ENCODE peak calls at places on chromosomes 4 and X, in five cellular contexts. D, E, R, L and G are unnamed samples.

GRCh38 chr4:24601121-24601520 is 16.8 kb upstream of the DHX15 start:
- DNase-seq in R (no peak), E (no peak), L (no peak), D (no peak), G (no peak)

GRCh38 chr4:6027392-6027791 is 9.2 kb upstream of the C4orf50 start:
- DNase-seq in L (no peak), D (no peak), R (peak; percentile 19), E (no peak), G (no peak)

GRCh38 chr4:183355405-183355804 is 33.2 kb upstream of the CLDN24 start:
- DNase-seq in E (no peak), D (no peak), R (peak; percentile 47), L (no peak), G (no peak)

GRCh38 chrX:16946971-16947562 is 609 bp downstream of the REPS2 start:
- DNase-seq in L (peak; percentile 35), E (no peak), R (no peak), D (no peak), G (no peak)

GRCh38 chrX:101257448-101258259 is 33.5 kb downstream of the TAF7L start:
- DNase-seq in R (no peak), E (no peak), L (no peak), D (no peak), G (no peak)

GRCh38 chr4:25926473-25926872 is 12.5 kb downstream of the SMIM20 start:
- DNase-seq in D (no peak), L (no peak), E (no peak), R (no peak), G (no peak)

GRCh38 chr4:19327364-19327763 is 924.3 kb upstream of the SLIT2 start:
- DNase-seq in L (no peak), E (no peak), D (no peak), R (no peak), G (no peak)

GRCh38 chr4:80393246-80393969 is 57.9 kb downstream of the CFAP299 start:
- DNase-seq in E (no peak), L (no peak), D (no peak), R (peak; percentile 20), G (no peak)

GRCh38 chrX:65924938-65925507 is 114.9 kb downstream of the VSIG4 start:
- DNase-seq in D (no peak), L (no peak), R (no peak), E (no peak), G (no peak)

GRCh38 chr4:145920205-145920604 is 18.4 kb downstream of the ZNF827 start:
- DNase-seq in D (no peak), R (no peak), E (no peak), L (no peak), G (no peak)

GRCh38 chr4:163251204-163251603 is 81.2 kb downstream of the NPY1R start:
- DNase-seq in R (no peak), E (no peak), D (no peak), L (no peak), G (no peak)

GRCh38 chr4:80189956-80190671 is 7.2 kb upstream of the PRDM8 start:
- DNase-seq in R (no peak), D (no peak), L (no peak), E (no peak), G (no peak)

GRCh38 chrX:22800806-22801205 is 199.0 kb upstream of the DDX53 start:
- DNase-seq in D (no peak), E (no peak), R (no peak), L (no peak), G (no peak)

GRCh38 chr4:39324897-39325613 is 41.1 kb downstream of the RFC1 start:
- DNase-seq in L (no peak), R (no peak), E (no peak), D (no peak), G (no peak)

GRCh38 chr4:143336828-143337599 is at the start of gene GAB1:
- DNase-seq in D (no peak), E (peak; percentile 85), L (peak; percentile 77), R (peak; percentile 44), G (no peak)

GRCh38 chrX:67721321-67721720 is 177.5 kb downstream of the AR start:
- DNase-seq in L (no peak), E (no peak), R (no peak), D (no peak), G (no peak)

GRCh38 chr4:112753333-112753732 is 116.4 kb downstream of the LARP7 start:
- DNase-seq in E (no peak), D (no peak), R (no peak), L (no peak), G (no peak)

GRCh38 chr4:12186526-12186925 is 757.8 kb upstream of the HS3ST1 start:
- DNase-seq in L (no peak), D (no peak), E (no peak), R (no peak), G (no peak)

GRCh38 chr4:85823295-85823694 is 348.3 kb downstream of the ARHGAP24 start:
- DNase-seq in D (no peak), R (no peak), L (no peak), E (no peak), G (no peak)

GRCh38 chr4:52883183-52883621 is 21.1 kb downstream of the RASL11B start:
- DNase-seq in R (no peak), E (no peak), D (no peak), L (no peak), G (no peak)

GRCh38 chr4:45640281-45640680 is 483.6 kb downstream of the GABRG1 start:
- DNase-seq in L (no peak), R (no peak), D (no peak), E (no peak), G (no peak)

GRCh38 chrX:150486011-150486410 is 82.4 kb upstream of the MTM1 start:
- DNase-seq in L (peak; percentile 33), D (peak; percentile 14), E (no peak), R (peak; percentile 17), G (no peak)

GRCh38 chr4:168840988-168841681 is 168.9 kb downstream of the CBR4 start:
- DNase-seq in E (no peak), R (no peak), D (no peak), L (no peak), G (no peak)

GRCh38 chrX:8731579-8732395 is at the start of gene ANOS1:
- DNase-seq in E (no peak), D (no peak), R (peak; percentile 26), L (peak; percentile 89), G (no peak)

GRCh38 chr4:39976945-39977488 is 694 bp downstream of the PDS5A start:
- DNase-seq in R (peak; percentile 17), D (peak; percentile 41), E (peak; percentile 81), L (peak; percentile 59), G (no peak)

GRCh38 chrX:141278306-141278705 is 36.0 kb upstream of the SPANXC start:
- DNase-seq in E (no peak), L (peak; percentile 10), D (no peak), R (peak; percentile 10), G (no peak)

GRCh38 chrX:101410461-101410860 is 2.4 kb downstream of the HNRNPH2 start:
- DNase-seq in L (no peak), R (no peak), D (no peak), E (no peak), G (no peak)

GRCh38 chrX:101550825-101551767 is 749 bp downstream of the ARMCX1 start:
- DNase-seq in E (peak; percentile 81), D (no peak), R (peak; percentile 19), L (peak; percentile 66), G (peak; percentile 26)

GRCh38 chr4:88225216-88226107 is 58.9 kb downstream of the PPM1K start:
- DNase-seq in E (no peak), D (no peak), L (no peak), R (no peak), G (no peak)

GRCh38 chr4:88230953-88231835 is 53.2 kb downstream of the PPM1K start:
- DNase-seq in E (no peak), D (no peak), L (no peak), R (no peak), G (no peak)

GRCh38 chr4:88226143-88226542 is 58.2 kb downstream of the PPM1K start:
- DNase-seq in D (no peak), E (no peak), L (no peak), R (no peak), G (no peak)

GRCh38 chr4:88227734-88228133 is 56.6 kb downstream of the PPM1K start:
- DNase-seq in R (no peak), E (no peak), L (no peak), D (no peak), G (no peak)

GRCh38 chr4:88230399-88230798 is 54.0 kb downstream of the PPM1K start:
- DNase-seq in D (no peak), L (no peak), R (no peak), E (no peak), G (no peak)
- TF ChIP-seq CTCF in D (no peak), L (no peak), R (no peak), E (no peak), G (no peak)

GRCh38 chr4:40987151-40987550 is 227.2 kb downstream of the APBB2 start:
- DNase-seq in L (no peak), R (no peak), D (no peak), E (no peak), G (no peak)
- TF ChIP-seq CTCF in L (no peak), R (no peak), D (no peak), E (no peak), G (no peak)

GRCh38 chrX:13396887-13397286 is 77.0 kb upstream of the ATXN3L start:
- DNase-seq in R (no peak), E (no peak), D (no peak), L (no peak), G (no peak)
- TF ChIP-seq CTCF in R (no peak), E (no peak), D (no peak), L (no peak), G (no peak)

GRCh38 chrX:40495659-40496058 is 85.1 kb upstream of the ATP6AP2 start:
- DNase-seq in R (no peak), L (no peak), D (no peak), E (no peak), G (no peak)

GRCh38 chrX:40502688-40503087 is 78.1 kb upstream of the ATP6AP2 start:
- DNase-seq in L (no peak), R (no peak), D (no peak), E (no peak), G (no peak)

GRCh38 chrX:40501456-40501855 is 79.3 kb upstream of the ATP6AP2 start:
- DNase-seq in R (no peak), E (no peak), L (no peak), D (no peak), G (no peak)

GRCh38 chrX:40496728-40497127 is 84.0 kb upstream of the ATP6AP2 start:
- DNase-seq in R (no peak), E (no peak), L (no peak), D (no peak), G (no peak)
- TF ChIP-seq CTCF in R (no peak), E (no peak), L (no peak), D (no peak), G (no peak)

GRCh38 chr4:138835833-138836521 is 179.6 kb upstream of the NOCT start:
- DNase-seq in R (peak; percentile 13), E (no peak), D (no peak), L (no peak), G (no peak)
- TF ChIP-seq CTCF in R (no peak), E (no peak), D (no peak), L (no peak), G (peak; percentile 18)

DNA sequence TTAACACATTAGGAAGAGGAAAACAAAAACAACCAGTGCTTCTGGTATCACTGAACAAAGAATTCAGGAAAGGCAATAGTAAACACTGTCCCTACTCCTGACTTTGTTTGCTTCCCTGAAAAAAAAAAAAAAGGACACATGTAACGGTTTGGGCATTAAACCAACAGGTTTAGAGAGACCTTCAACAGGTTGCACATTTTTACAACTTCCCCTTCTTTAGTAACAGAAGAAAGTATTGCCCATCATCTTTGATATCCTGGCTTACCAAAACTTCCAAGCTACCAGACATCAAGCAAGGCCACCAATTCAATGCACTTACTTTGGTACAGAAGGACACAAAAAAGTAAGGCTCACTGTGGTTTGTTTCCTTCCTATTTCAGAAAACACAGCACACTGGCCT is 131.9 kb upstream of the MAP3K15 start:
- DNase-seq in L (no peak), R (no peak), D (no peak), E (no peak), G (no peak)
- TF ChIP-seq CTCF in L (no peak), R (no peak), D (no peak), E (no peak), G (no peak)